ENCODE peak calls at places on chromosome 16, in seven cellular contexts. K is GM23248, Z is MM.1S, S is PC-3, I is hepatocyte, T is neural progenitor cell, V is HCT116. W is an unnamed sample.

GRCh38 chr16:56583351-56583910 is 5.9 kb upstream of the MT3 start:
- DNase-seq in K (no peak), Z (no peak), S (no peak), I (no peak), T (no peak), V (no peak), W (no peak)

GRCh38 chr16:57624806-57625500 is 3.5 kb upstream of the ADGRG1 start:
- DNase-seq in K (no peak), Z (no peak), S (no peak), I (no peak), T (no peak), V (no peak), W (no peak)

GRCh38 chr16:89909777-89910716 is 8.6 kb upstream of the MC1R start:
- DNase-seq in K (peak; percentile 93), Z (no peak), S (peak; percentile 53), I (peak; percentile 84), T (peak; percentile 86), V (peak; percentile 42), W (peak; percentile 91)

GRCh38 chr16:88807626-88808453 is 3.9 kb downstream of the APRT start:
- DNase-seq in K (no peak), Z (no peak), S (no peak), I (no peak), T (no peak), V (no peak), W (no peak)

GRCh38 chr16:70563571-70563970 is 40.0 kb downstream of the SF3B3 start:
- DNase-seq in K (peak; percentile 92), Z (no peak), S (no peak), I (no peak), T (no peak), V (no peak), W (no peak)

GRCh38 chr16:53530046-53530445 is 27.0 kb upstream of the AKTIP start:
- DNase-seq in K (no peak), Z (no peak), S (no peak), I (no peak), T (no peak), V (no peak), W (no peak)

GRCh38 chr16:70438325-70438982 is 446 bp downstream of the ST3GAL2 start:
- DNase-seq in K (no peak), Z (no peak), S (no peak), I (no peak), T (no peak), V (no peak), W (peak; percentile 34)

GRCh38 chr16:68086860-68087268 is 1.7 kb downstream of the NFATC3 start:
- DNase-seq in K (peak; percentile 53), Z (no peak), S (peak; percentile 12), I (no peak), T (no peak), V (no peak), W (no peak)

GRCh38 chr16:56861092-56861610 is 3.9 kb upstream of the SLC12A3 start:
- DNase-seq in K (no peak), Z (peak; percentile 18), S (no peak), I (peak; percentile 38), T (peak; percentile 68), V (no peak), W (no peak)

GRCh38 chr16:2324296-2324859 is 16.1 kb downstream of the ABCA3 start:
- DNase-seq in K (no peak), Z (no peak), S (no peak), I (no peak), T (no peak), V (no peak), W (no peak)

GRCh38 chr16:67110136-67110847 is 551 bp downstream of the PHAF1 start:
- DNase-seq in K (no peak), Z (no peak), S (no peak), I (peak; percentile 35), T (peak; percentile 68), V (no peak), W (peak; percentile 51)

GRCh38 chr16:56600398-56600999 is 7.9 kb upstream of the MT2A start:
- DNase-seq in K (peak; percentile 83), Z (peak; percentile 66), S (peak; percentile 68), I (peak; percentile 39), T (peak; percentile 61), V (peak; percentile 55), W (peak; percentile 80)

GRCh38 chr16:88888778-88889387 is 22.4 kb upstream of the PABPN1L start:
- DNase-seq in K (peak; percentile 19), Z (no peak), S (no peak), I (no peak), T (no peak), V (no peak), W (no peak)

GRCh38 chr16:64121473-64121872 is 1000.4 kb downstream of the CDH11 start:
- DNase-seq in K (peak; percentile 68), Z (no peak), S (peak; percentile 83), I (no peak), T (no peak), V (no peak), W (no peak)

GRCh38 chr16:8859913-8860881 is 8.6 kb downstream of the CARHSP1 start:
- DNase-seq in K (peak; percentile 47), Z (no peak), S (no peak), I (peak; percentile 73), T (no peak), V (no peak), W (no peak)

DNA sequence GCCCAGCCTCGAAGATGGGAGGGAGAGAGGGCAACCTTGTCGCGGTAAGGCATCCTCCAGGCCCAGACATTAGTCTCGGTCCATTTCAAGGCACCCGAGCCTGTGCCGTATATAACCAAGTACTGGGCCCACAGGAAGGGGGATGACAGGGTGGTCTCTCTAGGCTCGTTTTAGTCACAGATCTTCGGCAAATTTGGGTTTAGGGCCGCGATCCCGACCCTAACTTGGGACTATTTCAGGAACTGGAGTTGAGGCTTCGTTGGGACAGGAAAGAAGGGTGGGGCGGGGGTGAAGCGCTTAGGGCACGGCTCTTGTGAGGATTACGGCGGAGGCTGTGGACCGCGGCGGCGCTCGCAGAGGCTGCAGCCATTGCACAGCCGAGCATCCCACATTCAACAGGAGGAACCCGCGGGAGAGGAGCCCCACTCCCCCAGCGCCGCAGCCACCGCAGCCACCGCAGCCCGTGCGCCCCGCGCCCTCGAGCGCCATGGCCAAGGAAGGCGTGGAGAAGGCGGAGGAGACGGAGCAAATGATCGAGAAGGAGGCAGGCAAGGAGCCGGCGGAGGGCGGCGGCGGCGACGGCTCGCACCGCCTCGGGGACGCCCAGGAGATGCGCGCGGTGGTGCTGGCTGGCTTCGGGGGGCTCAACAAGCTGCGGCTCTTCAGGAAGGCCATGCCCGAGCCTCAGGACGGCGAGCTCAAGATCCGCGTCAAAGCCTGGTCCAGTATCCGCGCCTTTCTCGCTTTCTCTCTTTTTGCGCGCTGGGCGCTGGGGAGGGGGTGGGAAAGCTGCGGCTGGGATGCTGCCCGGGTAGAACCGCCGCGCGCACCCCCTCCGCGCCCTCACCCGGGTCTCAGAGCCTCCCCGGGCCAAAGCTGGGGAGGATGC is at the start of gene VAT1L:
- DNase-seq in K (peak; percentile 79), Z (peak; percentile 10), S (no peak), I (peak; percentile 49), T (peak; percentile 78), V (no peak), W (peak; percentile 78)
- TF ChIP-seq EZH2 in K (no peak), Z (no peak), S (no peak), I (peak; percentile 93), T (no peak), V (no peak), W (no peak)

DNA sequence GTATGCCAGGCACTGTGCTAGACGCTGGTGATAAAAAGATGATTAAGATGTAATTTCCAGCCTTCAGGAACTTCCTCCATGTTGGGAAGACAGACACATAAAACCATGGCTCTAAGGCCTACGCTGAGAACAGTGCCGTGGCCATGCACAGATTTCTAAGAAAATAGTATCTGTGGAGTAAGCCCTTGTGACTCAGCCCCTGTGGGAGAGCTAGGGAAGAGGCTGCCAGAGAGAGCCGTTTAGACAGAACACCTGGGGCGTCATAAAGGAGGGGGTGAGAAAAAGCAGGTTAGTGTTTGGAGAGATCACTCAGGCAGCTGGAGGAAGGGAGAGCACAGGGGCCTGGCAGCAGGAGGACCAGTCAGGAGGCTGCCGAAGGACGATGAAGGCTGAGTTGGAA is 14.0 kb downstream of the HEATR3 start:
- DNase-seq in K (no peak), Z (no peak), S (no peak), I (no peak), T (no peak), V (no peak), W (no peak)
- TF ChIP-seq EZH2phosphoT487 in K (no peak), Z (no peak), S (no peak), I (no peak), T (no peak), V (no peak), W (no peak)

GRCh38 chr16:86897486-86897885 is 319.1 kb downstream of the FOXL1 start:
- DNase-seq in K (no peak), Z (no peak), S (no peak), I (no peak), T (no peak), V (no peak), W (no peak)

GRCh38 chr16:86896976-86897375 is 318.6 kb downstream of the FOXL1 start:
- DNase-seq in K (no peak), Z (no peak), S (no peak), I (no peak), T (peak; percentile 75), V (no peak), W (no peak)

GRCh38 chr16:86894925-86895324 is 316.6 kb downstream of the FOXL1 start:
- DNase-seq in K (no peak), Z (no peak), S (no peak), I (no peak), T (no peak), V (no peak), W (no peak)

GRCh38 chr16:86894168-86894567 is 315.8 kb downstream of the FOXL1 start:
- DNase-seq in K (no peak), Z (no peak), S (no peak), I (no peak), T (no peak), V (no peak), W (no peak)

DNA sequence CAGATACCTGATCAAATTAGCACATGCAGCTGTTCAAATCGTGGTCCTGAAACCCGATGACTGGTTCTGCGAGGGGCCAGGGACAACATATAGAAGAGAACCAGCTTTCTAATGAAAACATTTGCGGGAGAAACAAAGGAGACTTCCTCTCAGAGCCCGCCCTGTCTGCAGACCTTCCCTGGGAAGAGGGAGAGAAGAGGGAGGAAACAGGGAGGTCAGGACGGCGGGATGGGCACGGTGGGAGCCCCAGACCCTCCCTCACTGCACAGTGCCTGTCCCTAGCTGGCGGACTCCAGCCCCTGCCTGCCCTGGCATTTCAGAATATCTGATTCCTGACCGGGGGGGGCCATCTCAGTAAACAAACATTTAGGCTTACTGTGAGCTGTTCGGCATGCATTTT is 317.3 kb downstream of the FOXL1 start:
- DNase-seq in K (no peak), Z (no peak), S (no peak), I (no peak), T (no peak), V (no peak), W (peak; percentile 23)
- TF ChIP-seq EZH2 in K (no peak), Z (no peak), S (no peak), I (no peak), T (no peak), V (no peak), W (no peak)

DNA sequence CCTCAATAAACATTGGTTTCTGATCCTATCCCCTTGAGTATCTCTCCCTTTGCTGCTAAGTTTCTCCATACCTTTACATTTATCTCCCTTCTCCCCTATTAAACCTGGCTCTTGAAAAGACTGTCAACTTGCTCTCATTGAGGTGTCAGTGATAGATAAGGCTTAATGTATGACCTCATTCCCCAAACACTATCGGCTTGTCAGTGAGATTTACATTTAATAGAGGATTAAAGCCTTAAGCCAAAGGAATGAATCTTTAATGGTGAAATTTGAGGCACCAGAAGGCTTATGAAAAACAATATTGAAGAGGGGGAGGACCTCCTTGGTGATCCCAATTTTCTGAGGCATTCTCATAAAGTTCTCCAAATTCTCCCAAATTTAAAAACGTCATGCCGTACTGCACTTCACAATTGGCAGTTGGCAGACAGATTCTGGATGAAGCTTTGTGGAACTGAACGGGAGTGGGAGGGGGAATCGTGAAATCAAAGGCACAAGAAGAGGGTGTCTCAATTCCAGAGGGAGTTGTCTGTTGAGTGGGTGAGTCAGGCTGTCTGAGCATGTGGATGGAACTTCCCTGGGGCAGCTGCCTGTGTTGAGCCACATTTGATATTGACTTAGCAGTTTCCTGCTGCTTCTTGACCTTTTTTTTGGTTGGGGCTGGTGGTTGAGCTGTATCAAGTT is 478.8 kb downstream of the NPIPA7 start:
- DNase-seq in K (peak; percentile 28), Z (no peak), S (no peak), I (peak; percentile 36), T (no peak), V (no peak), W (no peak)
- TF ChIP-seq EZH2phosphoT487 in K (no peak), Z (no peak), S (no peak), I (no peak), T (no peak), V (no peak), W (no peak)